ENCODE peak calls at places on chromosomes 11 and 22, in seven cellular contexts. E is GM10248, X is tibial artery, R is B cell, M is body of pancreas, U is pancreas, V is AG10803. J is an unnamed sample.

GRCh38 chr11:75689861-75690641 is 21.2 kb upstream of the MAP6 start:
- DNase-seq in V (no peak), U (no peak), E (peak; percentile 46), X (no peak), M (no peak), R (peak; percentile 60), J (peak; percentile 43)

GRCh38 chr22:23110922-23111527 is 30.8 kb downstream of the RSPH14 start:
- DNase-seq in M (no peak), V (no peak), E (no peak), X (no peak), U (no peak), R (no peak), J (no peak)

GRCh38 chr11:34075178-34075820 is 23.8 kb downstream of the CAPRIN1 start:
- DNase-seq in V (peak; percentile 63), X (no peak), M (no peak), R (no peak), U (no peak), E (no peak), J (no peak)

GRCh38 chr11:50174189-50174588 is 141.5 kb downstream of the OR4C45 start:
- DNase-seq in E (no peak), X (no peak), M (no peak), R (no peak), V (peak; percentile 44), U (no peak), J (no peak)

GRCh38 chr22:43449205-43449830 is 37.5 kb downstream of the MPPED1 start:
- DNase-seq in X (no peak), E (no peak), R (no peak), U (no peak), V (no peak), M (no peak), J (no peak)

GRCh38 chr11:96340555-96340885 is 2.5 kb downstream of the MAML2 start:
- DNase-seq in R (no peak), M (no peak), V (peak; percentile 57), E (no peak), X (no peak), U (no peak), J (no peak)

GRCh38 chr11:19853901-19854300 is 141.3 kb downstream of the NAV2 start:
- DNase-seq in R (no peak), V (peak; percentile 71), U (no peak), M (no peak), X (no peak), E (no peak), J (no peak)

GRCh38 chr22:41563051-41563711 is 2.4 kb downstream of the CSDC2 start:
- DNase-seq in U (no peak), E (no peak), R (no peak), X (peak; percentile 86), V (peak; percentile 68), M (no peak), J (no peak)

GRCh38 chr11:77412814-77413213 is 61.1 kb downstream of the PAK1 start:
- DNase-seq in E (no peak), M (no peak), V (no peak), X (no peak), R (no peak), U (no peak), J (no peak)

GRCh38 chr11:80239217-80239616 is 798.4 kb upstream of the TENM4 start:
- DNase-seq in V (no peak), M (no peak), E (no peak), U (no peak), X (no peak), R (no peak), J (no peak)

GRCh38 chr11:2913029-2913431 is 16.2 kb downstream of the PHLDA2 start:
- DNase-seq in X (no peak), E (no peak), V (no peak), M (no peak), R (peak; percentile 51), U (no peak), J (no peak)

GRCh38 chr11:14972581-14973490 is 685 bp upstream of the CALCA start:
- DNase-seq in M (no peak), V (no peak), E (no peak), U (no peak), X (no peak), R (peak; percentile 24), J (peak; percentile 45)

GRCh38 chr11:16606784-16607674 is 131.4 kb upstream of the C11orf58 start:
- DNase-seq in M (peak; percentile 47), X (peak; percentile 83), R (peak; percentile 25), U (peak; percentile 31), E (peak; percentile 15), V (no peak), J (no peak)

GRCh38 chr11:66151273-66151672 is 81.2 kb downstream of the PACS1 start:
- DNase-seq in U (no peak), E (no peak), X (no peak), V (no peak), R (no peak), M (no peak), J (no peak)

GRCh38 chr11:65891180-65892136 is 985 bp downstream of the CCDC85B start:
- DNase-seq in R (peak; percentile 52), X (peak; percentile 80), V (no peak), E (no peak), U (no peak), M (no peak), J (peak; percentile 71)

GRCh38 chr11:1510928-1511327 is 24.3 kb upstream of the MOB2 start:
- DNase-seq in X (no peak), E (no peak), V (no peak), R (no peak), M (no peak), U (no peak), J (no peak)

GRCh38 chr11:72379384-72380131 is 54.8 kb downstream of the CLPB start:
- DNase-seq in V (no peak), M (no peak), R (no peak), E (no peak), X (no peak), U (no peak), J (no peak)

GRCh38 chr22:20953668-20954500 is 13.2 kb upstream of the AIFM3 start:
- DNase-seq in X (no peak), U (peak; percentile 26), E (no peak), R (no peak), V (peak; percentile 79), M (peak; percentile 32), J (no peak)

GRCh38 chr11:1078191-1078601 is 3.5 kb downstream of the MUC2 start:
- DNase-seq in E (no peak), X (peak; percentile 62), U (no peak), M (peak; percentile 8), V (no peak), R (no peak), J (no peak)

GRCh38 chr11:67983916-67984315 is 20.0 kb downstream of the UNC93B1 start:
- DNase-seq in E (no peak), V (no peak), R (peak; percentile 2), M (no peak), U (no peak), X (no peak), J (no peak)

GRCh38 chr22:45225732-45226560 is 14.7 kb downstream of the KIAA0930 start:
- DNase-seq in M (no peak), R (no peak), X (no peak), E (no peak), U (no peak), V (peak; percentile 93), J (no peak)

GRCh38 chr22:26170795-26171194 is 1.5 kb downstream of the SEZ6L start:
- DNase-seq in E (no peak), M (no peak), U (no peak), X (no peak), V (no peak), R (no peak), J (peak; percentile 16)
- TF ChIP-seq CTCF in E (no peak), M (no peak), U (no peak), X (no peak), V (no peak), R (no peak), J (no peak)

DNA sequence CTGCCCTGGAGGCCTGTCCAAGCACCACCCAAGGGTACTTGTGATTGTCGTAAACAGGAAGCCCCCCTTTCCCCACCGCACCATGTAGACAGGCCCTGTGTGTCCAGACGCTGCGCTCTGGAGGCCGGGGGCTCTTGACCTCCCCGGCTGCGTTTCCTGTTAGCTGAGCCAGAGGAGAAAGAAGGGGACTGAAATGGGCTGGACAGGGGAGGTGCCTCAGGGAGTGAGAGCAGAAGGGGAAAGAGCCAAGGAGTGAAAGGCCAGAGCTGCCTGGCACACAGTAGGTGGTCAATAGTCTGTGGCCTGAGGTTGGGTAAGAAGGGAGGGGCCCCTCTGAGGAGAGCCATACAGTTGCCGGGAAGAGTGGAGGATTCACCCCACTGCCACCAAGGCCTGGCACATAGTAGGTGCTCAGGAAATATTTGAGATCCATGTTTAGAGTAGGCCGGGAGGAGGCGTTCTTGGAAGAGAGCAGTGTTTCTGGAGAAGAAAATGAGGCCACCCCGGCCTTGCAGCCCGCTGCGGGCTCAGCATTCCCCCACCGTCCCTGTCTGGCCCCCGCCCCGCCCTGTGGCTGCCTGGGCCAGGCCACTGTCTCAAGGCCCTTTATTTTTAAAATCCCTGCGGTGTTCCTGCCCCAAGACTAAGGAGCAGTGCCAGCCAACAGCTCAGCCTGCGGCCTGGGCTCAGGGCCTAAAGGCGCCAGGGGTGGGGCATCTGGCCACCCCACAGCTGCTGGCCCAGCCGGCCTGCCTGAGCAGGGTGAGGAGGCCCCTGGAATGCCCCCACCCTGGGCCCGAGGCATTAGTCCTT is 13.6 kb upstream of the CDC42EP1 start:
- DNase-seq in E (no peak), V (peak; percentile 84), U (peak; percentile 88), R (no peak), M (peak; percentile 84), X (peak; percentile 93), J (no peak)
- TF ChIP-seq CTCF in E (no peak), V (peak; percentile 30), U (no peak), R (no peak), M (no peak), X (no peak), J (no peak)

GRCh38 chr11:33039274-33040126 is at the start of gene TCP11L1:
- DNase-seq in X (peak; percentile 94), R (peak; percentile 91), M (peak; percentile 93), E (peak; percentile 91), U (peak; percentile 59), V (peak; percentile 93), J (peak; percentile 86)
- TF ChIP-seq CTCF in X (no peak), R (no peak), M (no peak), E (no peak), U (no peak), V (no peak), J (no peak)

GRCh38 chr11:37710031-37710430 is 1112.0 kb upstream of the RAG2 start:
- DNase-seq in R (no peak), X (no peak), V (peak; percentile 26), M (no peak), E (no peak), U (no peak), J (no peak)

DNA sequence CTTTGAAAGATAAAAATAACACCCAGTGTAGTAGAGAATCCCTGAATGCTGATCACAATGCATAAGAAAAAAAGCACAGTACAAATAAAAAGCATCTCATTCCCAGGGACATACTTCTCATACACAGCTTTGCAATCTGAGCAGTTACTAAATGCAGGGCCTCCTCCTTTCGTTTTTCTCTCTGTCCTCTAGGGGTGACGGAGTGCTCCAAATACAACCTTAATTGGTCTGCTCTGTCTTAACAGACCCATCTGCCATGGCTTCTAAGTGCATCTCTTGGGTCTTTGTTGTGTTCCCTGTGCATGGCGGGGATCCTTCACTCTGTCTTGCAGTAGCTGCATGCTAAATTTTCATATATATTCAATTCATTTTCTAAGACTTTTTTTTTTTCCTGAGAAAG is 1114.2 kb upstream of the RAG2 start:
- DNase-seq in M (no peak), X (no peak), R (no peak), E (no peak), U (no peak), V (no peak), J (no peak)
- TF ChIP-seq CTCF in M (no peak), X (no peak), R (no peak), E (no peak), U (no peak), V (no peak), J (no peak)

J was measured in activated CD8-positive, alpha-beta T cell treated with anti-CD3 and anti-CD28 coated beads for 36 hours.